ENCODE peak calls at places on chromosome 14, in six cellular contexts. J is brain microvascular endothelial cell; R is effector CD4-positive, alpha-beta T cell; I is globus pallidus; C is ACHN; D is mucosa of gallbladder. K is an unnamed sample.

GRCh38 chr14:81818271-81818670 is 284.6 kb upstream of the SEL1L start:
- DNase-seq in C (no peak), R (no peak), I (no peak), D (no peak), J (no peak), K (no peak)

GRCh38 chr14:81311816-81312215 is 88.3 kb downstream of the STON2 start:
- DNase-seq in C (no peak), R (no peak), D (no peak), I (no peak), J (no peak), K (no peak)

GRCh38 chr14:105143451-105144230 is 24.9 kb downstream of the JAG2 start:
- DNase-seq in I (no peak), D (no peak), R (no peak), C (no peak), J (no peak), K (peak; percentile 33)

GRCh38 chr14:75519826-75520692 is 2.2 kb upstream of the BATF start:
- DNase-seq in R (no peak), I (no peak), D (no peak), C (no peak), J (no peak), K (no peak)

GRCh38 chr14:72535485-72535884 is 358.4 kb downstream of the DPF3 start:
- DNase-seq in C (no peak), J (no peak), R (no peak), I (no peak), D (no peak), K (no peak)

GRCh38 chr14:67151082-67151666 is 38.1 kb upstream of the GARIN2 start:
- DNase-seq in J (no peak), I (peak; percentile 54), R (no peak), C (no peak), D (no peak), K (no peak)

GRCh38 chr14:100826371-100827139 is 637 bp downstream of the MEG3 start:
- DNase-seq in C (peak; percentile 15), I (no peak), J (no peak), D (no peak), R (no peak), K (no peak)

GRCh38 chr14:76050797-76051392 is 65.3 kb downstream of the IFT43 start:
- DNase-seq in C (peak; percentile 57), R (peak; percentile 43), D (peak; percentile 46), J (peak; percentile 67), I (peak; percentile 68), K (no peak)

GRCh38 chr14:68951051-68951797 is 27.9 kb downstream of the ACTN1 start:
- DNase-seq in D (peak; percentile 77), R (no peak), C (peak; percentile 93), J (peak; percentile 95), I (no peak), K (no peak)

K was measured in right lobe of liver.